ENCODE peak calls at places on chromosome 20, in five cellular contexts. S is neural crest cell, D is ELR, J is Panc1, F is HuH-7. H is an unnamed sample.

GRCh38 chr20:24289737-24290481 is 179.5 kb upstream of the SYNDIG1 start:
- DNase-seq in S (no peak), D (no peak), J (no peak), F (no peak), H (no peak)

GRCh38 chr20:52490715-52491430 is 299.3 kb upstream of the ZFP64 start:
- DNase-seq in S (no peak), D (peak; percentile 89), J (no peak), F (no peak), H (peak; percentile 14)

GRCh38 chr20:32636278-32636677 is 37.5 kb downstream of the C20orf203 start:
- DNase-seq in S (no peak), D (no peak), J (no peak), F (no peak), H (no peak)

GRCh38 chr20:11676618-11677289 is 240.9 kb upstream of the BTBD3 start:
- DNase-seq in S (peak; percentile 75), D (peak; percentile 62), J (peak; percentile 8), F (peak; percentile 75), H (peak; percentile 65)

GRCh38 chr20:11766961-11767360 is 150.7 kb upstream of the BTBD3 start:
- DNase-seq in S (no peak), D (no peak), J (no peak), F (no peak), H (no peak)

GRCh38 chr20:17866234-17867001 is 102.2 kb downstream of the SNX5 start:
- DNase-seq in S (no peak), D (no peak), J (no peak), F (no peak), H (no peak)

GRCh38 chr20:18628330-18628941 is 40.6 kb downstream of the DTD1 start:
- DNase-seq in S (no peak), D (peak; percentile 17), J (no peak), F (peak; percentile 69), H (peak; percentile 8)

GRCh38 chr20:35129647-35130069 is 17.5 kb downstream of the EDEM2 start:
- DNase-seq in S (no peak), D (peak; percentile 75), J (peak; percentile 89), F (no peak), H (peak; percentile 36)

GRCh38 chr20:47568019-47568418 is 66.3 kb downstream of the NCOA3 start:
- DNase-seq in S (no peak), D (peak; percentile 43), J (peak; percentile 27), F (peak; percentile 16), H (no peak)

GRCh38 chr20:23541330-23541729 is 27.0 kb downstream of the CST9L start:
- DNase-seq in S (no peak), D (no peak), J (no peak), F (no peak), H (peak; percentile 63)

GRCh38 chr20:59526242-59527225 is 77.8 kb upstream of the PHACTR3 start:
- DNase-seq in S (no peak), D (peak; percentile 11), J (no peak), F (peak; percentile 19), H (no peak)

GRCh38 chr20:34437330-34437986 is 74.4 kb downstream of the ITCH start:
- DNase-seq in S (no peak), D (no peak), J (no peak), F (no peak), H (no peak)

GRCh38 chr20:1992359-1992758 is 1.5 kb downstream of the PDYN start:
- DNase-seq in S (no peak), D (no peak), J (no peak), F (no peak), H (no peak)

GRCh38 chr20:4726710-4727391 is 5.1 kb downstream of the PRND start:
- DNase-seq in S (no peak), D (peak; percentile 72), J (no peak), F (no peak), H (no peak)

GRCh38 chr20:38298768-38299288 is 5.1 kb upstream of the BPI start:
- DNase-seq in S (no peak), D (no peak), J (no peak), F (no peak), H (no peak)

GRCh38 chr20:12345978-12346377 is 428.3 kb downstream of the BTBD3 start:
- DNase-seq in S (no peak), D (no peak), J (no peak), F (no peak), H (no peak)

GRCh38 chr20:39874049-39874893 is 814.8 kb downstream of the MAFB start:
- DNase-seq in S (peak; percentile 64), D (peak; percentile 90), J (peak; percentile 60), F (peak; percentile 53), H (peak; percentile 91)

GRCh38 chr20:33686008-33686983 is at the start of gene E2F1:
- DNase-seq in S (peak; percentile 100), D (peak; percentile 98), J (peak; percentile 28), F (peak; percentile 100), H (peak; percentile 97)

GRCh38 chr20:57351042-57351783 is at the start of gene RAE1:
- DNase-seq in S (peak; percentile 88), D (peak; percentile 97), J (peak; percentile 83), F (peak; percentile 90), H (peak; percentile 97)

GRCh38 chr20:3818155-3819151 is 1.9 kb upstream of the AP5S1 start:
- DNase-seq in S (peak; percentile 58), D (peak; percentile 90), J (peak; percentile 57), F (peak; percentile 98), H (peak; percentile 88)

GRCh38 chr20:18989736-18990474 is 176.3 kb downstream of the SCP2D1 start:
- DNase-seq in S (no peak), D (no peak), J (no peak), F (no peak), H (no peak)

GRCh38 chr20:3671986-3672863 is 9.0 kb upstream of the GFRA4 start:
- DNase-seq in S (no peak), D (no peak), J (no peak), F (no peak), H (no peak)

H was measured in SW480.